ENCODE peak calls at places on chromosome 1, in ten cellular contexts. One of them, this sample, is unnamed.

GRCh38 chr1:35401072-35401471 is 132.6 kb downstream of the ZMYM4 start:
- DNase-seq in kidney epithelial cell: no peak
- DNase-seq in mammary epithelial cell: no peak
- DNase-seq in brain microvascular endothelial cell: no peak
- DNase-seq in fibroblast of mammary gland: no peak
- DNase-seq in choroid plexus epithelial cell: no peak
- DNase-seq in heart right ventricle: no peak
- DNase-seq in spleen: no peak
- DNase-seq in neural progenitor cell: no peak
- DNase-seq in cardiac fibroblast: no peak
- DNase-seq in this sample: no peak

GRCh38 chr1:219461891-219462528 is 150.9 kb downstream of the ZC3H11B start:
- DNase-seq in neural progenitor cell: no peak
- DNase-seq in fibroblast of mammary gland: peak
- DNase-seq in choroid plexus epithelial cell: no peak
- DNase-seq in kidney epithelial cell: no peak
- DNase-seq in spleen: no peak
- DNase-seq in cardiac fibroblast: no peak
- DNase-seq in brain microvascular endothelial cell: no peak
- DNase-seq in mammary epithelial cell: no peak
- DNase-seq in heart right ventricle: no peak
- DNase-seq in this sample: no peak

GRCh38 chr1:67713071-67713806 is 28.2 kb downstream of the GADD45A start:
- DNase-seq in kidney epithelial cell: peak
- DNase-seq in choroid plexus epithelial cell: peak
- DNase-seq in heart right ventricle: peak
- DNase-seq in brain microvascular endothelial cell: peak
- DNase-seq in cardiac fibroblast: peak
- DNase-seq in neural progenitor cell: no peak
- DNase-seq in spleen: no peak
- DNase-seq in fibroblast of mammary gland: peak
- DNase-seq in mammary epithelial cell: peak
- DNase-seq in this sample: peak

GRCh38 chr1:216183007-216183406 is 240.2 kb downstream of the USH2A start:
- DNase-seq in heart right ventricle: no peak
- DNase-seq in spleen: no peak
- DNase-seq in mammary epithelial cell: no peak
- DNase-seq in cardiac fibroblast: peak
- DNase-seq in fibroblast of mammary gland: no peak
- DNase-seq in choroid plexus epithelial cell: peak
- DNase-seq in kidney epithelial cell: peak
- DNase-seq in neural progenitor cell: peak
- DNase-seq in brain microvascular endothelial cell: peak
- DNase-seq in this sample: peak

GRCh38 chr1:191963781-191964455 is 194.3 kb upstream of the RGS18 start:
- DNase-seq in spleen: no peak
- DNase-seq in neural progenitor cell: no peak
- DNase-seq in brain microvascular endothelial cell: no peak
- DNase-seq in fibroblast of mammary gland: no peak
- DNase-seq in cardiac fibroblast: no peak
- DNase-seq in heart right ventricle: no peak
- DNase-seq in mammary epithelial cell: no peak
- DNase-seq in choroid plexus epithelial cell: peak
- DNase-seq in kidney epithelial cell: no peak
- DNase-seq in this sample: peak

GRCh38 chr1:33302325-33302724 is 18.6 kb downstream of the A3GALT2 start:
- DNase-seq in fibroblast of mammary gland: no peak
- DNase-seq in kidney epithelial cell: no peak
- DNase-seq in brain microvascular endothelial cell: no peak
- DNase-seq in spleen: peak
- DNase-seq in mammary epithelial cell: no peak
- DNase-seq in cardiac fibroblast: peak
- DNase-seq in neural progenitor cell: no peak
- DNase-seq in heart right ventricle: no peak
- DNase-seq in choroid plexus epithelial cell: no peak
- DNase-seq in this sample: no peak

GRCh38 chr1:209710837-209711236 is 6.2 kb downstream of the HSD11B1 start:
- DNase-seq in spleen: no peak
- DNase-seq in kidney epithelial cell: no peak
- DNase-seq in choroid plexus epithelial cell: no peak
- DNase-seq in neural progenitor cell: no peak
- DNase-seq in cardiac fibroblast: no peak
- DNase-seq in fibroblast of mammary gland: no peak
- DNase-seq in brain microvascular endothelial cell: no peak
- DNase-seq in heart right ventricle: no peak
- DNase-seq in mammary epithelial cell: peak
- DNase-seq in this sample: peak

GRCh38 chr1:151968058-151968457 is 25.6 kb downstream of the S100A10 start:
- DNase-seq in fibroblast of mammary gland: peak
- DNase-seq in cardiac fibroblast: peak
- DNase-seq in brain microvascular endothelial cell: peak
- DNase-seq in choroid plexus epithelial cell: peak
- DNase-seq in neural progenitor cell: peak
- DNase-seq in heart right ventricle: peak
- DNase-seq in kidney epithelial cell: no peak
- DNase-seq in mammary epithelial cell: peak
- DNase-seq in spleen: no peak
- DNase-seq in this sample: peak

GRCh38 chr1:19455353-19455752 is 30.0 kb downstream of the CAPZB start:
- DNase-seq in kidney epithelial cell: no peak
- DNase-seq in mammary epithelial cell: no peak
- DNase-seq in choroid plexus epithelial cell: no peak
- DNase-seq in heart right ventricle: no peak
- DNase-seq in brain microvascular endothelial cell: no peak
- DNase-seq in fibroblast of mammary gland: no peak
- DNase-seq in cardiac fibroblast: no peak
- DNase-seq in neural progenitor cell: no peak
- DNase-seq in spleen: no peak
- DNase-seq in this sample: no peak

GRCh38 chr1:19454265-19455198 is 30.8 kb downstream of the CAPZB start:
- DNase-seq in mammary epithelial cell: no peak
- DNase-seq in choroid plexus epithelial cell: no peak
- DNase-seq in neural progenitor cell: no peak
- DNase-seq in fibroblast of mammary gland: no peak
- DNase-seq in cardiac fibroblast: no peak
- DNase-seq in kidney epithelial cell: no peak
- DNase-seq in brain microvascular endothelial cell: no peak
- DNase-seq in heart right ventricle: no peak
- DNase-seq in spleen: no peak
- DNase-seq in this sample: no peak

GRCh38 chr1:19458815-19459417 is 26.4 kb downstream of the CAPZB start:
- DNase-seq in brain microvascular endothelial cell: no peak
- DNase-seq in mammary epithelial cell: no peak
- DNase-seq in choroid plexus epithelial cell: no peak
- DNase-seq in kidney epithelial cell: no peak
- DNase-seq in cardiac fibroblast: no peak
- DNase-seq in fibroblast of mammary gland: no peak
- DNase-seq in spleen: no peak
- DNase-seq in heart right ventricle: no peak
- DNase-seq in neural progenitor cell: no peak
- DNase-seq in this sample: no peak

GRCh38 chr1:19457555-19457954 is 27.8 kb downstream of the CAPZB start:
- DNase-seq in mammary epithelial cell: no peak
- DNase-seq in neural progenitor cell: peak
- DNase-seq in fibroblast of mammary gland: no peak
- DNase-seq in cardiac fibroblast: no peak
- DNase-seq in brain microvascular endothelial cell: no peak
- DNase-seq in spleen: no peak
- DNase-seq in choroid plexus epithelial cell: no peak
- DNase-seq in heart right ventricle: no peak
- DNase-seq in kidney epithelial cell: no peak
- DNase-seq in this sample: no peak

DNA sequence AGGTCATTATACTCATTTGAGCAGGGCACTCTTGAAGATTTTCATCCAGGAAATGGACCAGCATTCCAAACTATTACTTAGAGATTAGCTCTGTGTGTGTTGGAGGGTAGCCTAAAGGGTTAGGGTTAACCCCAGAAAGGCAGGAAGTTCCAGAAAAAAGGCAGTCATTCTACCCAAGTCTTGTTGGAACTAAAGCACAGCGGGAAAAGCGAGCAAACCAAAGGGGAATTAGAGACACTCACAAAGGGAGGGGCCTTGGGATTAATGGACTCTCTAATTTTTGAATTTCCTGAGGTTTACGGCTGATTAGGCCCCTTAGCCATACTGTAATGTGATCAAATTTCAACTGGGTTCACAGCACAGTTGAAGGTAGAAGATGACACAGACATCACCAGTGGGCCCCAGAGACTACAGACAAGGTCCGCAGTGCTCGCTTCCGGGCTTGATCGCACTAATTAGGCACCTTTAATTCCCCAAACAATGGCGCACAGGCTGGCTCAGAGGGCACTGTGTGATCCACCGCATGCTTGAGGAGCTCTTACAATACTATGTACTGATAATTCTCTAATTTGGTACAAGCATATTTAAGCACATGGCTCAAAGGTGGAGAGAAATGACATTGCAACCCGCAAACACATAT is 28.3 kb downstream of the CAPZB start:
- DNase-seq in kidney epithelial cell: no peak
- DNase-seq in spleen: no peak
- DNase-seq in mammary epithelial cell: no peak
- DNase-seq in neural progenitor cell: peak
- DNase-seq in heart right ventricle: no peak
- DNase-seq in choroid plexus epithelial cell: no peak
- DNase-seq in fibroblast of mammary gland: peak
- DNase-seq in brain microvascular endothelial cell: no peak
- DNase-seq in cardiac fibroblast: peak
- DNase-seq in this sample: peak
- H3K4me3 ChIP-seq in kidney epithelial cell: no peak
- H3K4me3 ChIP-seq in spleen: no peak
- H3K4me3 ChIP-seq in mammary epithelial cell: no peak
- H3K4me3 ChIP-seq in neural progenitor cell: peak
- H3K4me3 ChIP-seq in heart right ventricle: no peak
- H3K4me3 ChIP-seq in choroid plexus epithelial cell: no peak
- H3K4me3 ChIP-seq in fibroblast of mammary gland: no peak
- H3K4me3 ChIP-seq in brain microvascular endothelial cell: no peak
- H3K4me3 ChIP-seq in cardiac fibroblast: no peak
- H3K4me3 ChIP-seq in this sample: no peak

DNA sequence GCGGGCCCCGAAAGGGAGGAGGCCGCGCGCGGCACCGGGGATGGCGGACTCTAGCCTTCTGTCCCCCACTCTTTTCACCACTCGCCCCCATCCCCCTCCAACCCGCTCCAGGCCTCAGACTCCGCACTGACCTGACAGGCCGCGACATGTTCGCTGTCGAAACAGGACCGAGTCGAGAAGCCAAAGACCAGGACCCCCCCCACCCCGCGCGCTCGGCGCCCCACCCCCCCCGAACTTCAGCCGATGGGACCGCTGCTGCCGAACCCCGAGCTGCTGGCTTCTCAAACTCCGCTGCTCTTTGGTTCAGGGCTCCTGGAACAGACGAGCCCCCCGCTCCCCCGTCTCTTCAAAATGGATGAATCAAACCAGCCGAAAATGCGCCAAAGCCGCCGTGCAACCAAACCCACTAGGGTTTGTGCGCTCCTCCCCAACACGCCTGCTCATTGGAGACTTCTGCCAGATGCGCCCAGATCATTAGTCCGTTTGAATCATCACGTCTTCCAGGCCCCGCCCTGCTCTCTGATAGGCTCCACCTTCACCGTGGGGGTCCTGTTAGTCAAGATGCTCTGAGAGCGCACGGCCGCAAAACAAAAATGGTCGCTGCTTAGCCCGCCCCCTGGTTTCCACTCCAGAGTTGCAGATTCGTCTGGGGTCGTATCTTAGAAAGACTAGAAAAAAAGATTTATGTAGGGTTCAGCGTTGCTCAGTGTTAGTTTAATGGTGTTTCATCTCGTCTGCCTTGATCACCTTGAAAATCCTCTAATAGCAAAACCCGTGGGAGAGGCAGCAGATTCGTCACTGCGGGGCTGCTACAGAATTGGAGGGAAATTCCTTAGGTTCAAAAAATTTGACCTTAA is at the start of gene NUCKS1:
- DNase-seq in spleen: peak
- DNase-seq in cardiac fibroblast: peak
- DNase-seq in brain microvascular endothelial cell: peak
- DNase-seq in neural progenitor cell: peak
- DNase-seq in mammary epithelial cell: peak
- DNase-seq in kidney epithelial cell: peak
- DNase-seq in heart right ventricle: peak
- DNase-seq in choroid plexus epithelial cell: peak
- DNase-seq in fibroblast of mammary gland: peak
- DNase-seq in this sample: peak
- TF ChIP-seq CTCF in spleen: peak
- TF ChIP-seq CTCF in cardiac fibroblast: peak
- TF ChIP-seq CTCF in brain microvascular endothelial cell: peak
- TF ChIP-seq CTCF in neural progenitor cell: peak
- TF ChIP-seq CTCF in mammary epithelial cell: no peak
- TF ChIP-seq CTCF in kidney epithelial cell: no peak
- TF ChIP-seq CTCF in heart right ventricle: peak
- TF ChIP-seq CTCF in choroid plexus epithelial cell: peak
- TF ChIP-seq CTCF in fibroblast of mammary gland: peak
- TF ChIP-seq CTCF in this sample: peak

GRCh38 chr1:206867261-206867660 is 1.8 kb downstream of the IL20 start:
- DNase-seq in choroid plexus epithelial cell: no peak
- DNase-seq in fibroblast of mammary gland: no peak
- DNase-seq in heart right ventricle: no peak
- DNase-seq in spleen: no peak
- DNase-seq in brain microvascular endothelial cell: no peak
- DNase-seq in cardiac fibroblast: no peak
- DNase-seq in mammary epithelial cell: peak
- DNase-seq in neural progenitor cell: no peak
- DNase-seq in kidney epithelial cell: no peak
- DNase-seq in this sample: no peak

GRCh38 chr1:206863266-206863665 is 2.2 kb upstream of the IL20 start:
- DNase-seq in neural progenitor cell: no peak
- DNase-seq in kidney epithelial cell: no peak
- DNase-seq in fibroblast of mammary gland: no peak
- DNase-seq in choroid plexus epithelial cell: no peak
- DNase-seq in brain microvascular endothelial cell: no peak
- DNase-seq in cardiac fibroblast: no peak
- DNase-seq in mammary epithelial cell: no peak
- DNase-seq in spleen: no peak
- DNase-seq in heart right ventricle: no peak
- DNase-seq in this sample: no peak

GRCh38 chr1:206864939-206865671 is at the start of gene IL20:
- DNase-seq in heart right ventricle: peak
- DNase-seq in cardiac fibroblast: peak
- DNase-seq in choroid plexus epithelial cell: peak
- DNase-seq in brain microvascular endothelial cell: peak
- DNase-seq in mammary epithelial cell: peak
- DNase-seq in spleen: peak
- DNase-seq in fibroblast of mammary gland: peak
- DNase-seq in neural progenitor cell: peak
- DNase-seq in kidney epithelial cell: no peak
- DNase-seq in this sample: peak

GRCh38 chr1:206867716-206868115 is 2.3 kb downstream of the IL20 start:
- DNase-seq in cardiac fibroblast: no peak
- DNase-seq in fibroblast of mammary gland: no peak
- DNase-seq in kidney epithelial cell: no peak
- DNase-seq in spleen: no peak
- DNase-seq in choroid plexus epithelial cell: no peak
- DNase-seq in neural progenitor cell: no peak
- DNase-seq in heart right ventricle: no peak
- DNase-seq in mammary epithelial cell: no peak
- DNase-seq in brain microvascular endothelial cell: no peak
- DNase-seq in this sample: no peak

DNA sequence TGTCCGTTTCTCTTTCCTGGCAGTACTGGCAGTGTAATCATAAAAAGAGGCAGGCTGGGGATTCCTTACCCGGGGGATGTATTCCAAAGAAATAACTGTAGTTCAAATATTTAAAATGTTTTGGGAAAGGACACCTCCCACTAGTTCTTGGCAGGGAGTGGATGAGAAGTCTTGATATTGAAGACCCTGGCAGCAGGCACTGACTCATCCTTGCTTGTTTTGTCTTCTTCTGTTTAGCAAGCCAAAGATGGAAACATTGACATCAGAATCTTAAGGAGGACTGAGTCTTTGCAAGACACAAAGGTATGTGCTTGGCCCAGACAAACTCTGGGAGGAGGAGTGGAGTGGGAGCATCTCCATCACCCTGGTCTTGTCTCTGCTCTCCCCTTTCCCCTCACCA is 639 bp downstream of the IL20 start:
- DNase-seq in neural progenitor cell: no peak
- DNase-seq in fibroblast of mammary gland: peak
- DNase-seq in cardiac fibroblast: peak
- DNase-seq in choroid plexus epithelial cell: peak
- DNase-seq in brain microvascular endothelial cell: no peak
- DNase-seq in mammary epithelial cell: no peak
- DNase-seq in kidney epithelial cell: no peak
- DNase-seq in heart right ventricle: no peak
- DNase-seq in spleen: no peak
- DNase-seq in this sample: peak
- H3K4me3 ChIP-seq in neural progenitor cell: no peak
- H3K4me3 ChIP-seq in fibroblast of mammary gland: no peak
- H3K4me3 ChIP-seq in cardiac fibroblast: no peak
- H3K4me3 ChIP-seq in choroid plexus epithelial cell: no peak
- H3K4me3 ChIP-seq in brain microvascular endothelial cell: no peak
- H3K4me3 ChIP-seq in mammary epithelial cell: no peak
- H3K4me3 ChIP-seq in kidney epithelial cell: no peak
- H3K4me3 ChIP-seq in heart right ventricle: no peak
- H3K4me3 ChIP-seq in spleen: no peak
- H3K4me3 ChIP-seq in this sample: no peak

GRCh38 chr1:73205294-73205973 is 923.1 kb upstream of the NEGR1 start:
- DNase-seq in brain microvascular endothelial cell: no peak
- DNase-seq in cardiac fibroblast: no peak
- DNase-seq in choroid plexus epithelial cell: no peak
- DNase-seq in heart right ventricle: no peak
- DNase-seq in neural progenitor cell: peak
- DNase-seq in spleen: no peak
- DNase-seq in fibroblast of mammary gland: no peak
- DNase-seq in mammary epithelial cell: no peak
- DNase-seq in kidney epithelial cell: no peak
- DNase-seq in this sample: no peak
- TF ChIP-seq CTCF in brain microvascular endothelial cell: no peak
- TF ChIP-seq CTCF in cardiac fibroblast: no peak
- TF ChIP-seq CTCF in choroid plexus epithelial cell: no peak
- TF ChIP-seq CTCF in heart right ventricle: no peak
- TF ChIP-seq CTCF in neural progenitor cell: peak
- TF ChIP-seq CTCF in spleen: no peak
- TF ChIP-seq CTCF in fibroblast of mammary gland: no peak
- TF ChIP-seq CTCF in mammary epithelial cell: no peak
- TF ChIP-seq CTCF in kidney epithelial cell: no peak
- TF ChIP-seq CTCF in this sample: no peak

This sample was measured in astrocyte of the spinal cord.